ENCODE peak calls at places on chromosomes 1 and 21, in six cellular contexts. A is skeletal muscle cell, B is heart right ventricle, W is Daoy, O is Right ventricle myocardium superior, Q is uterus. H is an unnamed sample.

GRCh38 chr21:28496517-28496916 is 496.2 kb downstream of the LTN1 start:
- DNase-seq in O (no peak), A (no peak), W (no peak), B (no peak), Q (no peak), H (no peak)

GRCh38 chr1:40032240-40032891 is 8.2 kb upstream of the CAP1 start:
- DNase-seq in W (peak), O (no peak), A (no peak), B (peak), Q (peak), H (peak)

GRCh38 chr1:151067185-151067584 is 3.4 kb upstream of the GABPB2 start:
- DNase-seq in Q (peak), O (no peak), W (no peak), B (no peak), A (no peak), H (no peak)

GRCh38 chr1:223250632-223251015 is 107.6 kb upstream of the TLR5 start:
- DNase-seq in Q (no peak), O (no peak), B (no peak), A (no peak), W (no peak), H (no peak)

GRCh38 chr1:199394856-199395255 is 632.7 kb upstream of the NR5A2 start:
- DNase-seq in O (no peak), W (peak), A (no peak), Q (no peak), B (no peak), H (no peak)

GRCh38 chr1:24694380-24694843 is 50.8 kb upstream of the CLIC4 start:
- DNase-seq in A (no peak), W (peak), B (peak), Q (no peak), O (peak), H (no peak)

GRCh38 chr1:205711105-205712048 is 31.1 kb upstream of the SLC45A3 start:
- DNase-seq in W (peak), Q (peak), O (no peak), B (peak), A (peak), H (peak)

GRCh38 chr1:230836347-230836746 is 32.0 kb downstream of the C1orf198 start:
- DNase-seq in W (no peak), A (no peak), Q (no peak), B (no peak), O (no peak), H (no peak)

GRCh38 chr21:42757826-42758655 is 104.6 kb downstream of the PDE9A start:
- DNase-seq in B (no peak), O (no peak), W (no peak), Q (no peak), A (no peak), H (no peak)

GRCh38 chr1:29280780-29281131 is 44.4 kb downstream of the PTPRU start:
- DNase-seq in A (no peak), W (peak), B (no peak), O (no peak), Q (no peak), H (no peak)

GRCh38 chr1:206706806-206707205 is 22.1 kb downstream of the MAPKAPK2 start:
- DNase-seq in Q (no peak), W (no peak), O (no peak), B (no peak), A (no peak), H (no peak)

GRCh38 chr21:45891388-45892155 is 90.0 kb upstream of the COL6A1 start:
- DNase-seq in B (no peak), A (no peak), O (no peak), Q (no peak), W (no peak), H (no peak)

GRCh38 chr1:115457295-115457694 is 119.2 kb upstream of the NGF start:
- DNase-seq in B (no peak), W (no peak), O (no peak), Q (no peak), A (no peak), H (peak)

GRCh38 chr1:169707917-169708604 is 3.4 kb downstream of the SELL start:
- DNase-seq in Q (no peak), B (no peak), O (no peak), W (no peak), A (no peak), H (no peak)

GRCh38 chr1:104760017-104760416 is 1010.3 kb downstream of the AMY1C start:
- DNase-seq in W (no peak), Q (no peak), B (no peak), O (no peak), A (no peak), H (no peak)

GRCh38 chr1:20891091-20891490 is 104.0 kb upstream of the HP1BP3 start:
- DNase-seq in Q (no peak), B (no peak), A (no peak), W (no peak), O (no peak), H (no peak)

H was measured in RCC 7860.